ENCODE peak calls at places on chromosomes 2 and 18, in five cellular contexts. R is GM13977, N is body of pancreas, G is thoracic aorta, H is HFFc6. D is an unnamed sample.

GRCh38 chr18:41096504-41096903 is 858.5 kb upstream of the PIK3C3 start:
- DNase-seq in R (no peak), N (no peak), G (no peak), H (peak), D (no peak)

GRCh38 chr2:129935118-129935517 is 44.3 kb upstream of the RAB6C start:
- DNase-seq in R (no peak), N (no peak), G (no peak), H (peak), D (no peak)

GRCh38 chr2:160869411-160869810 is 290.8 kb upstream of the TANK start:
- DNase-seq in R (no peak), N (no peak), G (no peak), H (peak), D (no peak)

GRCh38 chr2:225479386-225479785 is 79.9 kb downstream of the NYAP2 start:
- DNase-seq in R (no peak), N (no peak), G (no peak), H (no peak), D (no peak)

GRCh38 chr2:11753452-11753885 is 7.0 kb downstream of the LPIN1 start:
- DNase-seq in R (peak), N (peak), G (no peak), H (no peak), D (peak)

GRCh38 chr2:176385838-176386237 is 116.6 kb downstream of the MTX2 start:
- DNase-seq in R (no peak), N (no peak), G (no peak), H (no peak), D (no peak)

GRCh38 chr2:236643480-236643879 is 73.9 kb downstream of the ACKR3 start:
- DNase-seq in R (no peak), N (no peak), G (no peak), H (no peak), D (no peak)

GRCh38 chr2:159449504-159450124 is 163.1 kb upstream of the WDSUB1 start:
- DNase-seq in R (no peak), N (no peak), G (no peak), H (no peak), D (no peak)

GRCh38 chr2:122481717-122482116 is 726.3 kb downstream of the TSN start:
- DNase-seq in R (no peak), N (no peak), G (no peak), H (no peak), D (no peak)

GRCh38 chr2:12303181-12304030 is 413.3 kb upstream of the TRIB2 start:
- DNase-seq in R (peak), N (no peak), G (no peak), H (peak), D (no peak)

GRCh38 chr2:72980535-72981217 is 63.4 kb downstream of the EMX1 start:
- DNase-seq in R (no peak), N (no peak), G (no peak), H (peak), D (no peak)

DNA sequence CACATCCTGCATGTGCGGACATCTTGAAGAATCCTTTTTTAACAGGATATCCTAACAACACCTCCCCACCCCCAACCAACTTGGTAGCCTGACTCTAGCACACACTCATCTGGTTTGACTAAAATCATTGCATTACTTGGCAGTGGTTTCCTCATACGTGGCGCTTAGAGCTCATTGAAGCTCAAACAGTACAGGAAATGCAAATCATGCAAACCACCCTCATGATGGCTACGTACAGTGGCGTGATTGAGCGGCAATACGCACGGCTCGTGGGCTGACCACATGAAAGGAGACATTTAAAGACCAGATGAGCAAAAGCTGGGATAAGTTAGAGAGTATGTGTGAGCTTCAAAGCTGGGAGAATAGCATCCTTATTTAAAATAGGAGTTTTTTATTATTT is 336.2 kb downstream of the ZEB2 start:
- DNase-seq in R (peak), N (no peak), G (no peak), H (peak), D (no peak)
- TF ChIP-seq CTCF in R (no peak), N (no peak), G (no peak), H (no peak), D (no peak)

DNA sequence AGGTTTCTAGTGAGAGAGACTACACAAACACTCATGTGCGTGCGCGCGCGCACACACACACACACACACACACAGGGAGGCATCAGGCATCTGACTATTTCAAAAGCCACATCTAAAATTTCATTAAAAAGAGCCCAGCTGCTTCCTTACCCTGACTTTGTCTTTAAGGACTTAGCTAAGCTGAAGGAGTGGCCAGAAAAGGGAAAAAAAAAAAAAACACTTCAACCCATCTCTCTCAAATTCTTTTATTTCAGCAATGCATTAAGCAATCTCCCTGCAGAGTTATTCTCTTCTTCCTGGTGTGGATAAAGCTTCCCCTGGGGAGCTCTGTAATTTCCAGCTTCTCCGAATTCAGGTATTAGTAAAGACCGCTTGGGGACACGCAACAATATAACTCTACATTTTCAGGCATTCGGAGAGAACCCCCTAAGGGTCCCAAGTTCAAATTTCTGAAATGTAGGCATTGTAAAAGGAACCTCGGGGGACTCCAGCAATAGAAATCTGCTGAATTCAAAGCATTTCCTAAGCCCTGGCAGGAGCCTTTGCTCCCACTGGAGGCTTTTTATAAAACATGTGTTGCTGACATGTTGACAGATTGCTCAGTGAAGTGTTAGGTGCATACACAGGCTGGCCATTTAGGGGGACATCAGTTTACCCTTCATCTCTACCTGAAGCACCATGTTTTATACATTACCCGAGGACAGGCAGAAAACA is 66.9 kb downstream of the ZNF521 start:
- DNase-seq in R (no peak), N (no peak), G (no peak), H (no peak), D (no peak)
- TF ChIP-seq CTCF in R (no peak), N (no peak), G (no peak), H (no peak), D (no peak)

GRCh38 chr18:29892960-29893558 is 1149.5 kb downstream of the DSC3 start:
- DNase-seq in R (no peak), N (no peak), G (no peak), H (no peak), D (no peak)
- TF ChIP-seq CTCF in R (peak), N (no peak), G (no peak), H (peak), D (no peak)

GRCh38 chr2:127453013-127453391 is 34.8 kb downstream of the PROC start:
- DNase-seq in R (no peak), N (no peak), G (no peak), H (no peak), D (no peak)

GRCh38 chr2:127455566-127456493 is 37.6 kb downstream of the PROC start:
- DNase-seq in R (no peak), N (no peak), G (no peak), H (no peak), D (no peak)

GRCh38 chr2:127451981-127452380 is 33.8 kb downstream of the PROC start:
- DNase-seq in R (no peak), N (no peak), G (no peak), H (no peak), D (no peak)

GRCh38 chr2:127454595-127455565 is 36.7 kb downstream of the PROC start:
- DNase-seq in R (no peak), N (peak), G (no peak), H (no peak), D (no peak)

DNA sequence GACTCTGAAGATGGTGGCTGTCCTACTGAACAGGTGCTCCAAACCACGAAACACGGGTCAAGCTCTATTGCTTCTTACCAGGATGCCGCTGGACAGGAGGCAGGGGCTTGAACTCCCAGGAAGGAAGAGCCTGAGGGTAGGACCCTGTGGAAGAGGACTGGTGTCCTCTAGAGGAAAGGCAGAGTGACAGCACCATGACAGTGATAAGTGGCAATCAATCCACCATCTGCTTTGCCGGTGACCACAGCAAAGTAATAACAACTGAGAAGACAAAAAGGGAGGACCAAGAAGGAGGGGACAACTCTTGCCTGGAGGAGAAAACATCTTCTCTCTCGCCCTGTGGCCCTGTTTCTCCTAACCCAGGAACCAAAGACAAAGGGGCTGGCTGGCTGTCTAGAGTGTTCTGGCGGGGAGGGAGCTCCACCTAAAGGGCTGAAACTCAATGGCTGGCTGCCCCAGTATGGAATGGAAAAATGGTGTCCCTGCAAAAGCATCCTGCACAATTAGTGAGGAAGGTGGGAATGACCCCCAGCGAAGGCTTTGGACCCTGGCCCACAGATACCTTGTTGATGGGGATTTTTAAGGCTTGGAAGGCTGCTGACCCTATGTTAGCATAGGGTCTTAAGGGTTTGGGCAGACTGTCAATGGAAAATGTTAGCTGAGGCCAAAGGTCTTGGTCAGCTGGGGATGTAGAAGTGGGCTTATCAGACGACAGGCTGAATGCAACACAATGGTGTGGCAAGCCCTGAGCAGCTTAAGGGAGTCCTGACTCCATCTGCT is 35.4 kb downstream of the PROC start:
- DNase-seq in R (no peak), N (peak), G (no peak), H (no peak), D (no peak)
- TF ChIP-seq CTCF in R (peak), N (peak), G (no peak), H (peak), D (no peak)

DNA sequence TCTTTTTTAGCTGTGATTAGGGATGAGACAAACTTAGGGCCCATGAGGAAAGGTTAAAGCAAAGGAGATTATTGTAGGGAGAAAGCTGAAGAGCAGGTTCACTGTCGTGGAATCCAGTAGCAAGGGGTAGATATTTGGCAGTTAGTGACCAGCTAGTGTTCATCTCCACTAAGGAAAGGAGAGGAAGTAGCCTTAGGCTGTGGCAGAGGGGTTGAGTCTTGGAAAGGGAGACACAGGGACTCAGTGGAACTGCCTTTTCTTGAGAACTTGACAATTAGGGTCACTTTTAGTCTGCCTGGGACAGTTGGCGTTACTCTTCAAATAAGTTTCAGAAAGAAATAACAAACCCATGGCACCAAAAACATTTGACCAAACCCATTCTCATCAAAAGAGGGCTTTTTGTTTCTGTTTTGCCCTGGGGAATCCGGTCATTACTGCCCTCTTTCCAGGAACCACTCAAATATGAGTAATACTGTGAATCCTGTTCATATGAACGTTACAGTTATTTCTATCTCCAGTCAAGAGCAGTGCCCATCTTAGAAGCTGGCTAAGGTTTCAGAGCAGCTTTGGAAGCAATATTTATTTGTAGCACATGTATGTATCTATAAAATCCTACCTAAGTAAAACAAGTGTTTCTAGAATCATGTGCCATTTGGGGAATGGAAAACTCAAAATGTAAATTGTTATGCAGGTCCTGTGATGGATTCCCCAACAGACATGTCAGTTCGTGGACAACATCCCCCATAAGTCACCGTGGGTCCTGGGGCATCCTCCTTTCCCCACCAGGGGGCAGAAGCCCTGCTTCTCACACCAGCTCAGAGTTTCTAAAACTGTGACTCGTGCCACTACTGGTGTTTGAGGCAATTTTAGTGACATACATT is 77.3 kb upstream of the PHLPP1 start:
- DNase-seq in R (peak), N (peak), G (no peak), H (no peak), D (no peak)
- TF ChIP-seq CTCF in R (peak), N (peak), G (no peak), H (peak), D (peak)

D was measured in left lung.